ENCODE peak calls at places on chromosomes 2 and 18, in six cellular contexts. C is HT-29, S is T-helper 2 cell, J is neural crest cell, K is astrocyte of the spinal cord, G is AG09309. W is an unnamed sample.
A peak's percentile ranks its signal among the peaks of the same experiment; 100 is the strongest.

GRCh38 chr2:48979691-48980090 is 174.6 kb downstream of the FSHR start:
- DNase-seq in G (no peak), J (no peak), K (no peak), S (no peak), C (no peak), W (no peak)

GRCh38 chr2:73642338-73643018 is at the start of gene NAT8:
- DNase-seq in G (no peak), K (no peak), C (no peak), S (no peak), J (no peak), W (peak; percentile 73)

GRCh38 chr18:35835838-35836237 is 136.6 kb upstream of the RMP24 start:
- DNase-seq in K (no peak), C (no peak), J (no peak), G (no peak), S (no peak), W (no peak)

GRCh38 chr2:120859814-120860578 is 124.3 kb downstream of the GLI2 start:
- DNase-seq in C (no peak), K (no peak), J (no peak), G (no peak), S (no peak), W (no peak)

GRCh38 chr2:237592425-237592980 is 2.0 kb upstream of the RAB17 start:
- DNase-seq in S (no peak), G (no peak), K (no peak), J (no peak), C (no peak), W (no peak)

GRCh38 chr2:182883451-182883850 is 17.0 kb upstream of the FRZB start:
- DNase-seq in G (no peak), C (no peak), K (no peak), J (no peak), S (no peak), W (no peak)

GRCh38 chr2:126766897-126767296 is 110.9 kb downstream of the GYPC start:
- DNase-seq in S (no peak), G (no peak), J (no peak), C (no peak), K (no peak), W (no peak)

GRCh38 chr2:18047896-18048657 is 169.6 kb downstream of the KCNS3 start:
- DNase-seq in J (no peak), G (peak; percentile 66), K (no peak), S (no peak), C (no peak), W (no peak)

GRCh38 chr18:58314284-58314683 is 270.3 kb downstream of the NEDD4L start:
- DNase-seq in C (no peak), K (peak; percentile 86), J (no peak), S (no peak), G (peak; percentile 94), W (peak; percentile 36)

GRCh38 chr2:160920061-160920460 is 240.2 kb upstream of the TANK start:
- DNase-seq in C (no peak), S (no peak), K (no peak), G (no peak), J (no peak), W (no peak)

GRCh38 chr2:136956050-136956449 is 190.7 kb downstream of the THSD7B start:
- DNase-seq in S (no peak), G (no peak), K (no peak), C (no peak), J (no peak), W (no peak)

GRCh38 chr2:197130318-197130717 is 180.3 kb downstream of the ANKRD44 start:
- DNase-seq in K (no peak), C (no peak), G (no peak), S (peak; percentile 16), J (no peak), W (no peak)

GRCh38 chr2:86476092-86476491 is 34.9 kb downstream of the KDM3A start:
- DNase-seq in K (peak; percentile 56), S (no peak), C (no peak), G (peak; percentile 25), J (no peak), W (no peak)

GRCh38 chr2:240298803-240299709 is 136.4 kb upstream of the GPC1 start:
- DNase-seq in G (no peak), S (no peak), K (no peak), C (no peak), J (no peak), W (no peak)